ENCODE peak calls at places on chromosomes 11 and 22, in nine cellular contexts. J, A, V, B, Z, T, H, E and I are unnamed samples.

GRCh38 chr11:96341237-96342130 is 1.5 kb downstream of the MAML2 start:
- DNase-seq in J (peak; percentile 60), A (peak; percentile 44), V (peak; percentile 75), B (peak; percentile 79), Z (peak; percentile 9), T (no peak), H (peak; percentile 75), E (peak; percentile 75), I (peak; percentile 47)

GRCh38 chr11:74276581-74276980 is 34.9 kb downstream of the P4HA3 start:
- DNase-seq in J (no peak), A (no peak), V (no peak), B (no peak), Z (no peak), T (no peak), H (no peak), E (no peak), I (no peak)

GRCh38 chr22:19043111-19044085 is 78.8 kb downstream of the DGCR2 start:
- DNase-seq in J (no peak), A (no peak), V (no peak), B (peak; percentile 43), Z (no peak), T (no peak), H (no peak), E (no peak), I (no peak)

GRCh38 chr22:45740236-45740635 is 68.6 kb downstream of the ATXN10 start:
- DNase-seq in J (no peak), A (no peak), V (no peak), B (no peak), Z (no peak), T (no peak), H (no peak), E (no peak), I (no peak)

GRCh38 chr11:57792060-57792541 is 30.5 kb downstream of the CTNND1 start:
- DNase-seq in J (peak; percentile 68), A (no peak), V (no peak), B (peak; percentile 80), Z (no peak), T (no peak), H (peak; percentile 71), E (no peak), I (no peak)

GRCh38 chr22:42680648-42681047 is 31.5 kb upstream of the CYB5R3 start:
- DNase-seq in J (no peak), A (no peak), V (no peak), B (no peak), Z (peak; percentile 65), T (no peak), H (no peak), E (no peak), I (no peak)

GRCh38 chr22:48492371-48493320 is 1335.0 kb downstream of the BRD1 start:
- DNase-seq in J (peak; percentile 43), A (peak; percentile 50), V (peak; percentile 79), B (peak; percentile 76), Z (peak; percentile 85), T (no peak), H (peak; percentile 50), E (peak; percentile 68), I (peak; percentile 84)

GRCh38 chr22:47198801-47199251 is 436.4 kb downstream of the TBC1D22A start:
- DNase-seq in J (peak; percentile 21), A (no peak), V (peak; percentile 37), B (peak; percentile 55), Z (no peak), T (peak; percentile 71), H (no peak), E (no peak), I (peak; percentile 27)

GRCh38 chr11:62444271-62444833 is 25.5 kb downstream of the SCGB1A1 start:
- DNase-seq in J (peak; percentile 30), A (no peak), V (peak; percentile 80), B (peak; percentile 92), Z (no peak), T (peak; percentile 88), H (peak; percentile 65), E (no peak), I (peak; percentile 92)

GRCh38 chr22:17710023-17710422 is 64.2 kb downstream of the BID start:
- DNase-seq in J (no peak), A (no peak), V (no peak), B (no peak), Z (no peak), T (no peak), H (no peak), E (no peak), I (no peak)

GRCh38 chr11:68047437-68048290 is 8.8 kb downstream of the TCIRG1 start:
- DNase-seq in J (no peak), A (no peak), V (no peak), B (peak; percentile 56), Z (no peak), T (no peak), H (no peak), E (no peak), I (no peak)

GRCh38 chr11:62857541-62857982 is 18.2 kb upstream of the WDR74 start:
- DNase-seq in J (no peak), A (no peak), V (no peak), B (no peak), Z (no peak), T (no peak), H (no peak), E (no peak), I (no peak)

GRCh38 chr22:27194096-27194748 is 536.8 kb downstream of the MIAT start:
- DNase-seq in J (no peak), A (no peak), V (no peak), B (no peak), Z (no peak), T (no peak), H (no peak), E (no peak), I (no peak)

GRCh38 chr11:117679464-117679863 is 117.6 kb downstream of the DSCAML1 start:
- DNase-seq in J (no peak), A (no peak), V (no peak), B (no peak), Z (no peak), T (no peak), H (no peak), E (no peak), I (no peak)

GRCh38 chr11:22342599-22343138 is 4.5 kb downstream of the SLC17A6 start:
- DNase-seq in J (no peak), A (no peak), V (no peak), B (no peak), Z (no peak), T (no peak), H (no peak), E (no peak), I (no peak)

GRCh38 chr11:88337342-88338222 is at the start of gene CTSC:
- DNase-seq in J (peak; percentile 95), A (peak; percentile 73), V (peak; percentile 91), B (peak; percentile 96), Z (peak; percentile 87), T (peak; percentile 94), H (peak; percentile 96), E (peak; percentile 90), I (peak; percentile 88)

GRCh38 chr22:20413217-20414058 is 19.5 kb downstream of the ZNF74 start:
- DNase-seq in J (no peak), A (no peak), V (no peak), B (peak; percentile 36), Z (no peak), T (no peak), H (no peak), E (no peak), I (no peak)
- TF ChIP-seq EP300 in J (no peak), A (no peak), V (no peak), B (no peak), Z (no peak), T (no peak), H (no peak), E (no peak), I (no peak)

DNA sequence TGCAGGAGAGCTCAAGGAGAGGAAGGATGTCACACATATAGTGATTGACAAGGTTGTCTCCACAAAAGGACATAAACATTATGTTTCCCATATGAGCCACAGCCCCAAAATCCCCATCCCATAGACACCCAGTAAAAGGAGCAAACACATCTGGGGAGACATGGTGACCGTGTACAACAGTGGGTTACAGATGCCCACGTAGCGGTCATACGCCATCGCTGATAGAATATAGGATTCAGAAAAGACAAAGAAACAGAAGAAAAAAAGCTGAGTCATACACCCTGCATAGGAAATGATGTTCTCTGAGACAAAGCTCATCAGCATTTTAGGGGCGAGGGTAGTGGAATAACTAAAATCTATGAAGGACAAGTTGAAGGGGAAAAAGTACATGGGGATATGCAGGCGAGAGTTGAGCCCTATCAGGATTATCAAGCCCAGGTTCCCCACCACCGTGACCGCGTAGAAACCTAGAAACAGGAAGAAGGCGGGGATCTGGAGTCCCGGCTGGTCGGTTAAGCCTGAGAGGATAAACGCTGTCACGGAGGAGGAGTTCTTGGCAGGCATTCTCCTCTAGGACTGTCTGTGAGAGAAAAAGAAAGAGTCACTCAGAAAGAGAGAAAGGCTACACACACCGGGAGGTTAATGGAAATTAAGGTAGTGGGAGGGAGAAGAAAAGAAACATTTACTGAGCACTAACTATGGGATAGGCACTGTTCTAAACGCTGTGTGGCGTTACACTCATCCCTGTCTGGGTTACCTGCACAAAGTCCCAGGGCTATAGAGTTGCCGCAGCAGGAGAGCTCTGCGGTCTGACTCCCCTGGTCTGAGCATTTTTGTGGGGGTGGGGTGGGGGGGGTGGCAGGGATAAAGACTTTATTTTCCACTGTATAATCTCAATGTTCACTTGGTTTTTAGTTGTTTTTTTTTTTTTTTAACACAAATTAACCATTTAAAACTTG is 36.1 kb upstream of the OR8B8 start:
- DNase-seq in J (no peak), A (peak; percentile 9), V (no peak), B (no peak), Z (peak; percentile 23), T (no peak), H (no peak), E (peak; percentile 38), I (peak; percentile 4)
- TF ChIP-seq EP300 in J (no peak), A (no peak), V (no peak), B (no peak), Z (no peak), T (no peak), H (no peak), E (no peak), I (no peak)

GRCh38 chr11:34727228-34727737 is 106.4 kb downstream of the EHF start:
- DNase-seq in J (no peak), A (no peak), V (no peak), B (no peak), Z (no peak), T (no peak), H (no peak), E (no peak), I (no peak)
- TF ChIP-seq EP300 in J (no peak), A (no peak), V (no peak), B (no peak), Z (no peak), T (no peak), H (no peak), E (peak; percentile 88), I (no peak)

DNA sequence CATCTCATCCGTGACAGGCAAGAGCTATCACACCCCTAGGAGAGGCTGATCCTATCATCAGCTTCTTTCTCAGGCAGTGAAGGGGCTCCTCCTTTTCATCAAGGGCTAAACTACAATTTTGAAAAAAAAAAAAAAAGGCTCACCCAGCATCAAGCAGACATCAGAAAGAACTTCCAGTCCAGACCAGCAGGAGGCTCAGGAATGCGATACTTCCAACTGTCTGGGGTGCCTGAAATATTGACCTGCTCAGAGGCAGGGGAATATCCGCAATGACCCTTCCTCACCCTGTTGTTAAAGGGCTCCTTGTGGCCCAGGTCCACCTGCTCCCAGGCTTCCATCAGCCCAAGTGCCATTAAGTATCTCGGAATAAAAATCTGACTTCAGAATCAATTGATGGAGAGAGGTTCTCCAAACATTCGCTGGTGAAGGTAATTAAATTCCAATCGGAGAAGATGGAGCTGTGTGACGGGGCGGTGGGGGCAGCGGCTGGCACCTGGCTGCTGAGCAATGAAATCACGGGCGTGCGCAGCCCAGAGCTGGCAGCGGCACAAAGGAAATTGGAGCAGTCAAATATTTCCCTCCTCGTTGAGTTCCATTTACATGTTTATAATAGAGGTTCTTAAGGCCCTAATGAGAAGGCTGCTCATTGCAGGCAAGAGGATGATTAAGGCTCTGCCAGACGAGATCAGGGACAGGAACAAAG is 68.9 kb upstream of the THY1 start:
- DNase-seq in J (no peak), A (no peak), V (no peak), B (no peak), Z (no peak), T (no peak), H (no peak), E (peak; percentile 33), I (no peak)
- TF ChIP-seq EP300 in J (no peak), A (no peak), V (no peak), B (no peak), Z (no peak), T (no peak), H (no peak), E (no peak), I (no peak)